ENCODE peak calls at places on chromosomes 5 and 9, in seven cellular contexts. C is activated T-helper 1 cell treated with anti-CD3 and anti-CD28 coated beads, Interleukin-12 subunit alpha, Interleukin-12 subunit beta, Interleukin-2, Interleukin-4 antibody, amounts not matched to agents 30 ng/mL and 10 ng/mL and 1 ng/mL, durations not matched to agents 14 hours and 24 hours and 36 hours; S is NCI-H748 treated with DMSO at 0.1 percent for 48 hours; Q is hippocampal formation; L is AG10803; G is RPMI7951; M is NCI-H345. R is an unnamed sample.

GRCh38 chr5:151096001-151096373 is 15.2 kb upstream of the TNIP1 start:
- DNase-seq in C (no peak), S (no peak), Q (no peak), L (no peak), G (no peak), M (no peak), R (no peak)

GRCh38 chr5:133523921-133524320 is 88.4 kb downstream of the FSTL4 start:
- DNase-seq in C (no peak), S (no peak), Q (no peak), L (no peak), G (no peak), M (no peak), R (no peak)

GRCh38 chr9:113635586-113635985 is 172.1 kb downstream of the RGS3 start:
- DNase-seq in C (no peak), S (no peak), Q (no peak), L (no peak), G (no peak), M (no peak), R (no peak)

GRCh38 chr9:132041825-132042224 is 37.8 kb downstream of the MED27 start:
- DNase-seq in C (no peak), S (no peak), Q (no peak), L (no peak), G (no peak), M (no peak), R (no peak)

GRCh38 chr5:53438486-53439472 is 41.6 kb upstream of the FST start:
- DNase-seq in C (no peak), S (no peak), Q (no peak), L (peak; percentile 87), G (peak; percentile 58), M (no peak), R (no peak)

GRCh38 chr9:99296375-99296951 is 74.4 kb downstream of the SEC61B start:
- DNase-seq in C (no peak), S (no peak), Q (peak; percentile 5), L (no peak), G (peak; percentile 11), M (no peak), R (no peak)

GRCh38 chr9:93674580-93675335 is 98.4 kb downstream of the PHF2 start:
- DNase-seq in C (no peak), S (no peak), Q (no peak), L (no peak), G (no peak), M (no peak), R (no peak)

GRCh38 chr5:93622240-93622885 is 39.3 kb downstream of the NR2F1 start:
- DNase-seq in C (no peak), S (peak; percentile 95), Q (peak; percentile 9), L (peak; percentile 61), G (peak; percentile 79), M (peak; percentile 63), R (peak; percentile 54)

GRCh38 chr5:146205499-146206202 is 2.2 kb downstream of the RBM27 start:
- DNase-seq in C (no peak), S (no peak), Q (no peak), L (no peak), G (no peak), M (no peak), R (no peak)

GRCh38 chr5:131532016-131532640 is 102.9 kb downstream of the RAPGEF6 start:
- DNase-seq in C (no peak), S (no peak), Q (no peak), L (no peak), G (no peak), M (no peak), R (no peak)

GRCh38 chr5:133316346-133317343 is 264.8 kb downstream of the HSPA4 start:
- DNase-seq in C (no peak), S (no peak), Q (no peak), L (no peak), G (peak; percentile 15), M (no peak), R (peak; percentile 65)

GRCh38 chr5:173303878-173304590 is 24.2 kb downstream of the STC2 start:
- DNase-seq in C (no peak), S (no peak), Q (no peak), L (no peak), G (peak; percentile 56), M (no peak), R (no peak)

GRCh38 chr5:171205375-171205774 is 103.7 kb upstream of the TLX3 start:
- DNase-seq in C (no peak), S (no peak), Q (no peak), L (no peak), G (no peak), M (no peak), R (peak; percentile 2)

GRCh38 chr5:4862500-4862899 is 277.6 kb upstream of the ADAMTS16 start:
- DNase-seq in C (no peak), S (peak; percentile 94), Q (no peak), L (peak; percentile 54), G (peak; percentile 38), M (peak; percentile 31), R (peak; percentile 69)

GRCh38 chr5:71790433-71790832 is 71.4 kb downstream of the CARTPT start:
- DNase-seq in C (no peak), S (no peak), Q (no peak), L (no peak), G (no peak), M (peak; percentile 26), R (no peak)

GRCh38 chr5:168153263-168153930 is 138.0 kb upstream of the WWC1 start:
- DNase-seq in C (no peak), S (no peak), Q (no peak), L (peak; percentile 63), G (peak; percentile 19), M (no peak), R (no peak)

GRCh38 chr9:136732446-136733178 is 10.1 kb downstream of the LCN10 start:
- DNase-seq in C (no peak), S (no peak), Q (no peak), L (no peak), G (no peak), M (no peak), R (no peak)

GRCh38 chr5:73815631-73816030 is 189.6 kb downstream of the ARHGEF28 start:
- DNase-seq in C (no peak), S (no peak), Q (no peak), L (no peak), G (no peak), M (no peak), R (no peak)

GRCh38 chr5:43045236-43045635 is 5.1 kb upstream of the ANXA2R start:
- DNase-seq in C (no peak), S (no peak), Q (no peak), L (no peak), G (no peak), M (no peak), R (no peak)

GRCh38 chr5:159038907-159039306 is 60.8 kb downstream of the EBF1 start:
- DNase-seq in C (no peak), S (no peak), Q (no peak), L (peak; percentile 96), G (peak; percentile 65), M (no peak), R (no peak)

GRCh38 chr5:147805030-147805454 is 22.5 kb upstream of the JAKMIP2 start:
- DNase-seq in C (no peak), S (no peak), Q (no peak), L (no peak), G (no peak), M (no peak), R (no peak)

GRCh38 chr9:134390537-134390936 is 64.3 kb downstream of the RXRA start:
- DNase-seq in C (peak; percentile 48), S (no peak), Q (no peak), L (no peak), G (no peak), M (no peak), R (no peak)

GRCh38 chr5:141969783-141970741 is 1.2 kb downstream of the RNF14 start:
- DNase-seq in C (no peak), S (no peak), Q (no peak), L (peak; percentile 21), G (peak; percentile 52), M (no peak), R (peak; percentile 89)

GRCh38 chr5:79025054-79025465 is 40.0 kb upstream of the ARSB start:
- DNase-seq in C (peak; percentile 1), S (peak; percentile 72), Q (peak; percentile 57), L (peak; percentile 67), G (peak; percentile 47), M (peak; percentile 50), R (peak; percentile 71)

GRCh38 chr5:154189256-154189818 is 1.2 kb upstream of the GALNT10 start:
- DNase-seq in C (no peak), S (no peak), Q (no peak), L (no peak), G (peak; percentile 24), M (no peak), R (no peak)

GRCh38 chr9:133103183-133103986 is 17.7 kb downstream of the RALGDS start:
- DNase-seq in C (peak; percentile 41), S (no peak), Q (peak; percentile 61), L (peak; percentile 30), G (peak; percentile 35), M (peak; percentile 25), R (peak; percentile 58)

GRCh38 chr5:32331217-32331926 is 18.6 kb upstream of the MTMR12 start:
- DNase-seq in C (no peak), S (no peak), Q (no peak), L (no peak), G (no peak), M (peak; percentile 22), R (peak; percentile 97)

GRCh38 chr9:16656432-16657169 is 213.9 kb downstream of the BNC2 start:
- DNase-seq in C (no peak), S (no peak), Q (no peak), L (no peak), G (peak; percentile 6), M (no peak), R (no peak)

GRCh38 chr9:130667117-130667430 is 2.7 kb downstream of the PRDM12 start:
- DNase-seq in C (no peak), S (no peak), Q (no peak), L (no peak), G (no peak), M (no peak), R (no peak)

GRCh38 chr5:96640696-96641095 is 21.5 kb upstream of the CAST start:
- DNase-seq in C (no peak), S (no peak), Q (no peak), L (no peak), G (no peak), M (no peak), R (no peak)

GRCh38 chr5:149358818-149359217 is 972 bp downstream of the PCYOX1L start:
- DNase-seq in C (no peak), S (no peak), Q (no peak), L (no peak), G (no peak), M (no peak), R (no peak)

GRCh38 chr9:128124873-128125574 is 2.5 kb downstream of the PTGES2 start:
- DNase-seq in C (no peak), S (peak; percentile 3), Q (peak; percentile 25), L (peak; percentile 49), G (no peak), M (peak; percentile 22), R (peak; percentile 80)

GRCh38 chr5:502325-503079 is 21.7 kb downstream of the SLC9A3 start:
- DNase-seq in C (no peak), S (no peak), Q (no peak), L (no peak), G (no peak), M (no peak), R (peak; percentile 32)

GRCh38 chr5:37814699-37815098 is 25.1 kb downstream of the GDNF start:
- DNase-seq in C (no peak), S (no peak), Q (no peak), L (no peak), G (peak; percentile 97), M (no peak), R (no peak)

GRCh38 chr9:118931941-118932340 is 437.3 kb downstream of the BRINP1 start:
- DNase-seq in C (no peak), S (no peak), Q (no peak), L (no peak), G (no peak), M (no peak), R (no peak)

GRCh38 chr9:120331913-120332312 is 248.1 kb downstream of the CDK5RAP2 start:
- DNase-seq in C (no peak), S (no peak), Q (no peak), L (no peak), G (peak; percentile 66), M (no peak), R (no peak)

R was measured in SK-MEL-5.